ENCODE peak calls at places on chromosome 5, in seven cellular contexts. E, Q, L, P, M, B and H are unnamed samples.

GRCh38 chr5:109743770-109744212 is 54.1 kb downstream of the MAN2A1 start:
- DNase-seq in Q (no peak), E (no peak), B (peak), P (peak), L (no peak), M (no peak), H (no peak)

GRCh38 chr5:96229173-96229572 is 203.9 kb downstream of the PCSK1 start:
- DNase-seq in M (no peak), Q (no peak), L (no peak), P (no peak), B (no peak), E (no peak), H (no peak)

GRCh38 chr5:157180374-157181264 is at the start of gene ITK:
- DNase-seq in B (no peak), L (no peak), M (no peak), Q (no peak), E (no peak), P (no peak), H (no peak)

GRCh38 chr5:154409230-154409840 is 36.5 kb upstream of the SAP30L start:
- DNase-seq in E (no peak), B (no peak), P (no peak), Q (no peak), M (no peak), L (no peak), H (peak)

GRCh38 chr5:133247881-133248642 is 196.2 kb downstream of the HSPA4 start:
- DNase-seq in Q (peak), P (peak), B (peak), M (no peak), L (no peak), E (no peak), H (no peak)

GRCh38 chr5:6713274-6714181 is at the start of gene TENT4A:
- DNase-seq in L (no peak), B (peak), M (no peak), E (peak), Q (no peak), P (no peak), H (no peak)

GRCh38 chr5:174348582-174348981 is 303.1 kb downstream of the NSG2 start:
- DNase-seq in P (no peak), L (no peak), E (no peak), B (no peak), Q (no peak), M (no peak), H (no peak)

GRCh38 chr5:75234251-75234650 is 2.4 kb downstream of the ANKRD31 start:
- DNase-seq in Q (no peak), B (no peak), L (no peak), M (no peak), E (no peak), P (no peak), H (no peak)

GRCh38 chr5:95861221-95861857 is 38.8 kb upstream of the GLRX start:
- DNase-seq in B (no peak), L (peak), E (peak), M (no peak), P (peak), Q (peak), H (peak)

GRCh38 chr5:179166171-179166885 is 106.2 kb downstream of the ZNF354C start:
- DNase-seq in E (no peak), P (no peak), Q (no peak), M (no peak), L (no peak), B (no peak), H (peak)

GRCh38 chr5:133962131-133962530 is 6.3 kb downstream of the C5orf15 start:
- DNase-seq in L (no peak), M (no peak), B (no peak), Q (no peak), E (no peak), P (no peak), H (no peak)

GRCh38 chr5:54774281-54775171 is 210.9 kb downstream of the ESM1 start:
- DNase-seq in Q (no peak), P (peak), M (no peak), B (no peak), L (peak), E (no peak), H (peak)

GRCh38 chr5:127683006-127683405 is 20.2 kb upstream of the CCDC192 start:
- DNase-seq in E (no peak), P (peak), L (peak), B (no peak), M (no peak), Q (no peak), H (no peak)

GRCh38 chr5:73766902-73767301 is 140.9 kb downstream of the ARHGEF28 start:
- DNase-seq in B (no peak), L (no peak), Q (no peak), E (no peak), M (no peak), P (no peak), H (no peak)

GRCh38 chr5:52864376-52864775 is 76.7 kb downstream of the ITGA1 start:
- DNase-seq in P (peak), E (no peak), L (no peak), Q (no peak), B (no peak), M (no peak), H (no peak)

GRCh38 chr5:176429972-176430371 is 13.6 kb upstream of the CLTB start:
- DNase-seq in B (peak), M (no peak), P (no peak), Q (no peak), E (no peak), L (no peak), H (no peak)

GRCh38 chr5:66169534-66169933 is 25.4 kb downstream of the SREK1 start:
- DNase-seq in P (no peak), E (no peak), Q (no peak), B (no peak), M (no peak), L (no peak), H (no peak)

GRCh38 chr5:94849821-94850736 is 231.6 kb downstream of the SLF1 start:
- DNase-seq in M (peak), E (no peak), P (peak), B (peak), L (no peak), Q (peak), H (no peak)

GRCh38 chr5:2163940-2164490 is 281.3 kb upstream of the IRX4 start:
- DNase-seq in B (no peak), E (no peak), L (no peak), M (no peak), P (no peak), Q (no peak), H (peak)

GRCh38 chr5:113038714-113039113 is 62.1 kb downstream of the DCP2 start:
- DNase-seq in B (no peak), L (no peak), P (peak), Q (peak), E (no peak), M (no peak), H (no peak)

GRCh38 chr5:161703528-161703927 is 18.0 kb downstream of the GABRA6 start:
- DNase-seq in E (no peak), Q (no peak), B (no peak), P (no peak), M (no peak), L (no peak), H (no peak)

GRCh38 chr5:103620851-103621547 is 58.4 kb upstream of the NUDT12 start:
- DNase-seq in L (no peak), E (no peak), P (no peak), B (no peak), Q (no peak), M (no peak), H (no peak)

GRCh38 chr5:93603711-93604118 is 20.7 kb downstream of the NR2F1 start:
- DNase-seq in P (no peak), M (no peak), B (no peak), E (no peak), Q (no peak), L (no peak), H (no peak)

GRCh38 chr5:43034591-43034968 is 5.5 kb downstream of the ANXA2R start:
- DNase-seq in Q (no peak), E (no peak), L (no peak), P (peak), M (no peak), B (no peak), H (no peak)

GRCh38 chr5:82351754-82352145 is 73.6 kb upstream of the RPS23 start:
- DNase-seq in P (peak), M (no peak), E (no peak), Q (peak), B (peak), L (no peak), H (no peak)

DNA sequence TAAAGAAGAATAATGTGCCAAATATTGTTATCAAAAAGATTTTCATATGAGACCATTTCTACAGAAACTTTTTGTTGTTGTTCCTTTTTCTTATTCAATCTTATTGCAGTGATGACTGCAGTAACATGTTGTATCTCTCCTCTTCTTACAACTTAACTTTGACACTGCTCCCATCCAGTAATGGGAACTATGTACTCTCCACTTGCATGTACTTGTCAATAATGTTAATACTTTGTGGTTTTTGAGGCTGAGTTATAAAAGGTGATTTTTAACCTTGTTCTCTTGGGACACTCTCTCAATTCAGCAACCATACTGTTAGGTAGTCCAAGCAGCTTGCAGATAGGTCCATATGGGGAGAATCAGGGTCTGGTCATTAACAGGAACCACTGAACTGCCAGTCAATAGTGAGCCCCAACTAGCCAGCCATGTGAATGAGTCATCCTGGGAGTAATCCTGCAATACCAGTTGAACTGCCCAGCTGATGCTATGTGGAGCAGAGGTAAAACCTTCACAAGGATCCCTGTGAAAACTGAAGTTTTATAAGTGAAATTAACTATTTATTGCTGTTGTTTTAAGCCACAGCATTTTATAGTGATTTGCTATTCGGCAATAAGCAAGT is 199.6 kb upstream of the DAB2 start:
- DNase-seq in L (peak), E (peak), B (no peak), P (no peak), Q (peak), M (peak), H (no peak)
- TF ChIP-seq POLR2AphosphoS5 in L (peak), E (no peak), B (no peak), P (no peak), Q (peak), M (no peak), H (no peak)

GRCh38 chr5:137034213-137034612 is 464.9 kb downstream of the SPOCK1 start:
- DNase-seq in B (no peak), E (no peak), P (no peak), L (no peak), M (no peak), Q (no peak), H (no peak)

GRCh38 chr5:137037848-137038247 is 461.3 kb downstream of the SPOCK1 start:
- DNase-seq in L (no peak), E (no peak), P (no peak), M (no peak), B (no peak), Q (no peak), H (no peak)

GRCh38 chr5:137034764-137035479 is 464.2 kb downstream of the SPOCK1 start:
- DNase-seq in Q (no peak), E (no peak), L (no peak), P (no peak), M (no peak), B (no peak), H (no peak)

GRCh38 chr5:137036630-137037029 is 462.5 kb downstream of the SPOCK1 start:
- DNase-seq in M (no peak), P (peak), E (no peak), B (no peak), Q (no peak), L (no peak), H (no peak)

GRCh38 chr5:137035480-137035878 is 463.6 kb downstream of the SPOCK1 start:
- DNase-seq in M (no peak), L (no peak), P (no peak), Q (no peak), E (no peak), B (no peak), H (no peak)
- H3K4me3 ChIP-seq in M (no peak), L (no peak), P (no peak), Q (no peak), E (no peak), B (no peak), H (no peak)

GRCh38 chr5:84647581-84647980 is 262.9 kb upstream of the EDIL3 start:
- DNase-seq in L (no peak), B (no peak), P (no peak), E (no peak), Q (no peak), M (no peak), H (no peak)

GRCh38 chr5:84637662-84638375 is 253.1 kb upstream of the EDIL3 start:
- DNase-seq in E (no peak), L (no peak), M (no peak), B (no peak), P (no peak), Q (no peak), H (no peak)

GRCh38 chr5:84642795-84643194 is 258.1 kb upstream of the EDIL3 start:
- DNase-seq in L (no peak), E (no peak), B (no peak), Q (no peak), P (peak), M (no peak), H (no peak)

DNA sequence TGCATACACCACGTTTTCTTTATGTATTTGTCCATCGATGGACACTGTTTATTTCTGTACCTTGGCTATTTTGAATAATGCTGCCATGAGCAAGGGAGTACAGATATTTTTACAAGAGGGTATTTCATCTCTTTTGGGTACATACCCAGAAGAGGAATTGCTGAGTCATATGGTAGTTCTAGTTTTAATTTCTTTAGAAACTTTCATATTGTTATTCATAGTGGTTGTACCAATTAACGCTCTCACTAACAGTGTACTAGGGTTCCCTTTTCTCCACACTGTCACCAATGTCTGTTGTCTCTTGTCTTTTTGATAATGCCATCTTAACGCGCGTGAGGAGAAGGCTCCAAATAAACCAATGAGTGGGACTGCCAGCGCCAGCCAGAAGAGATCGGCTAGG is 257.6 kb upstream of the EDIL3 start:
- DNase-seq in L (no peak), P (no peak), B (no peak), E (no peak), Q (no peak), M (no peak), H (no peak)
- TF ChIP-seq POLR2AphosphoS5 in L (no peak), P (no peak), B (no peak), E (no peak), Q (no peak), M (no peak), H (no peak)

GRCh38 chr5:150639751-150640150 is 709 bp upstream of the SYNPO start:
- DNase-seq in M (no peak), B (no peak), L (no peak), P (peak), E (no peak), Q (no peak), H (no peak)
- H3K4me3 ChIP-seq in M (no peak), B (no peak), L (no peak), P (peak), E (no peak), Q (no peak), H (no peak)

GRCh38 chr5:131400585-131400984 is 136.7 kb downstream of the CDC42SE2 start:
- DNase-seq in B (no peak), L (no peak), Q (no peak), E (no peak), M (no peak), P (no peak), H (no peak)

GRCh38 chr5:131405674-131406073 is 141.8 kb downstream of the CDC42SE2 start:
- DNase-seq in P (no peak), B (no peak), M (no peak), L (no peak), Q (no peak), E (no peak), H (no peak)

GRCh38 chr5:131406997-131407638 is 143.3 kb downstream of the CDC42SE2 start:
- DNase-seq in M (no peak), E (no peak), B (no peak), Q (no peak), L (peak), P (no peak), H (no peak)

DNA sequence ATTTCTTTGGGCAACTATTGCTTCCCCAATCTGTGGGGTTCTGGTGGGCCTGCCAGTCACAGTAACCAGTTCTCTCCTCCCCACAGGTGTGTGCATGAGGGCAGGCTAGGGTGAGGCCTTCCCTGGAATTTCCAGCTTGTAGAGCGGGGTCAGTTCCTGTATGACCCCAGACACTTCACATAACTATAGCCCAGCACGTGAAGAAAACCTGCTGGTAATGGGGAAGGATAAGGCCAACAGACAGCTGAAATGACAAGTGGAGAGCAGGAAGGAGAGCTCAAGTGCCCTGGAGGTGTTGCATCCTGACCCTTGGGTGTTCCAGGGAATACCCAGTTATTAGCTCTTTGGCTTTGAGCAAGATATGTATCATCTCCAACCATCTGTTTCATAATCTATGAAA is 142.2 kb downstream of the CDC42SE2 start:
- DNase-seq in Q (no peak), E (no peak), M (no peak), P (no peak), L (no peak), B (no peak), H (no peak)
- TF ChIP-seq POLR2AphosphoS5 in Q (no peak), E (no peak), M (no peak), P (no peak), L (no peak), B (no peak), H (no peak)

GRCh38 chr5:115170128-115170923 is 618 bp upstream of the TRIM36 start:
- DNase-seq in B (no peak), E (no peak), M (no peak), Q (no peak), L (no peak), P (peak), H (no peak)

GRCh38 chr5:115166744-115167393 is 2.8 kb downstream of the TRIM36 start:
- DNase-seq in P (no peak), E (no peak), M (no peak), Q (no peak), L (no peak), B (no peak), H (no peak)

GRCh38 chr5:115169392-115170127 is at the start of gene TRIM36:
- DNase-seq in M (peak), B (peak), P (peak), E (peak), Q (peak), L (peak), H (peak)

GRCh38 chr5:115168829-115169391 is 798 bp downstream of the TRIM36 start:
- DNase-seq in E (no peak), Q (no peak), P (peak), L (no peak), B (peak), M (no peak), H (no peak)

DNA sequence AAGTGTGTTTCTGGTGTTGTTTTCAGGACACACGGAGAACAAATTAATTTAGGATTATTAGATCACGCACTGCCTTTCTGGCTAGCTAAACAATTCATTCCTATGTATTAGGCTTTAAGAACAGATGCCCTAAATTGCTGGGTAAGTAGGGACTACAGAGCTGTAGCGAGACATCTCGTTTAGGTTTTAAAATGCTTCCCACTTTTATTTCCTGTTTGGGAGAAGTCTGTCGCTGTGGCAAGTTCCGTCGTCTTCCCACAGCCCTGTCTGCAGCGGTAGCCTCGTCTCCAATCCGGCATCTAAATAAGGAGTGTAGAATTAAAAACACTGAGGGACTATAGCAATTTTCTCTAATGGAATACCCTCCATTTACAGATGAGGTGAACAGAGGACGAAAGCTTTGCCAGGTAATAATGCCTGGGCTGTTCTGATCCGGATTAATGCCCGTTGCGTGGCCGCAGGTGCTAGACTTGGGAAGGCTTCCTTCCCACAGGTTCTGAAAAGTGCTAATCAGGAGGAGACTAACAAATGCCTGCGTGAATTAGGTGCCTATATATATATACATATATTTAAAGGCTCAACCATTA is 1.3 kb upstream of the TRIM36 start:
- DNase-seq in E (no peak), M (no peak), B (no peak), L (no peak), Q (no peak), P (no peak), H (no peak)
- H3K4me3 ChIP-seq in E (peak), M (peak), B (no peak), L (peak), Q (peak), P (no peak), H (peak)

GRCh38 chr5:147439253-147439652 is 70.6 kb downstream of the DPYSL3 start:
- DNase-seq in Q (no peak), E (no peak), L (no peak), P (no peak), M (no peak), B (no peak), H (no peak)

GRCh38 chr5:147441191-147441695 is 68.6 kb downstream of the DPYSL3 start:
- DNase-seq in L (no peak), E (no peak), M (no peak), P (no peak), B (no peak), Q (no peak), H (no peak)

GRCh38 chr5:147445951-147446350 is 63.9 kb downstream of the DPYSL3 start:
- DNase-seq in L (no peak), B (no peak), E (no peak), M (no peak), P (no peak), Q (no peak), H (no peak)

GRCh38 chr5:147445093-147445492 is 64.8 kb downstream of the DPYSL3 start:
- DNase-seq in Q (no peak), B (no peak), E (peak), P (no peak), L (no peak), M (no peak), H (no peak)

GRCh38 chr5:147442134-147442726 is 67.6 kb downstream of the DPYSL3 start:
- DNase-seq in P (peak), M (no peak), B (no peak), Q (no peak), E (no peak), L (no peak), H (no peak)
- TF ChIP-seq POLR2AphosphoS5 in P (no peak), M (no peak), B (no peak), Q (no peak), E (no peak), L (no peak), H (peak)